ENCODE peak calls at places on chromosomes 6 and 20, in seven cellular contexts. K is hepatocyte, L is thyroid gland, X is HepG2, M is K562, F is lower lobe of right lung, C is fibroblast of mammary gland. Z is an unnamed sample.

GRCh38 chr6:101429291-101429690 is 35.8 kb downstream of the GRIK2 start:
- DNase-seq in K (no peak), L (no peak), X (no peak), M (no peak), F (no peak), C (peak), Z (peak)

GRCh38 chr20:35555951-35556645 is 14.2 kb downstream of the ERGIC3 start:
- DNase-seq in K (no peak), L (no peak), X (no peak), M (no peak), F (no peak), C (no peak), Z (no peak)

GRCh38 chr6:51913265-51913664 is 174.1 kb downstream of the PKHD1 start:
- DNase-seq in K (no peak), L (no peak), X (no peak), M (peak), F (no peak), C (no peak), Z (no peak)

GRCh38 chr20:57884956-57885355 is 175.1 kb upstream of the PMEPA1 start:
- DNase-seq in K (no peak), L (no peak), X (no peak), M (no peak), F (no peak), C (no peak), Z (no peak)

GRCh38 chr6:80531676-80532619 is 425.5 kb downstream of the BCKDHB start:
- DNase-seq in K (no peak), L (no peak), X (no peak), M (no peak), F (no peak), C (no peak), Z (no peak)

GRCh38 chr6:160534050-160534696 is 129.9 kb downstream of the LPA start:
- DNase-seq in K (peak), L (peak), X (peak), M (peak), F (peak), C (peak), Z (peak)

GRCh38 chr6:44059359-44060342 is 67.6 kb downstream of the MRPL14 start:
- DNase-seq in K (no peak), L (peak), X (no peak), M (peak), F (peak), C (peak), Z (peak)

GRCh38 chr20:50295762-50296449 is 105.3 kb downstream of the CEBPB start:
- DNase-seq in K (no peak), L (peak), X (no peak), M (no peak), F (no peak), C (no peak), Z (no peak)

GRCh38 chr6:43972915-43973304 is 154.3 kb downstream of the MRPL14 start:
- DNase-seq in K (peak), L (peak), X (no peak), M (no peak), F (peak), C (peak), Z (peak)

GRCh38 chr6:149318581-149319286 is 1.2 kb downstream of the TAB2 start:
- DNase-seq in K (peak), L (no peak), X (peak), M (peak), F (no peak), C (no peak), Z (peak)

GRCh38 chr6:127481628-127482027 is 22.4 kb upstream of the KIAA0408 start:
- DNase-seq in K (no peak), L (no peak), X (no peak), M (no peak), F (no peak), C (peak), Z (peak)

GRCh38 chr6:104418125-104418524 is 441.6 kb downstream of the HACE1 start:
- DNase-seq in K (no peak), L (no peak), X (no peak), M (no peak), F (no peak), C (no peak), Z (no peak)

GRCh38 chr6:79269877-79270276 is 35.4 kb upstream of the HMGN3 start:
- DNase-seq in K (peak), L (no peak), X (no peak), M (peak), F (no peak), C (peak), Z (peak)

GRCh38 chr6:136533487-136533886 is 16.7 kb downstream of the MAP7 start:
- DNase-seq in K (no peak), L (no peak), X (no peak), M (no peak), F (no peak), C (no peak), Z (no peak)

GRCh38 chr20:49889943-49890650 is 25.2 kb downstream of the SPATA2 start:
- DNase-seq in K (no peak), L (peak), X (no peak), M (no peak), F (no peak), C (no peak), Z (no peak)

GRCh38 chr6:160755168-160755567 is 53.1 kb downstream of the PLG start:
- DNase-seq in K (no peak), L (no peak), X (no peak), M (no peak), F (no peak), C (no peak), Z (no peak)

GRCh38 chr20:20743511-20744169 is 31.2 kb upstream of the RALGAPA2 start:
- DNase-seq in K (peak), L (peak), X (peak), M (no peak), F (peak), C (peak), Z (no peak)

GRCh38 chr20:5557123-5557522 is 193.1 kb upstream of the SHLD1 start:
- DNase-seq in K (peak), L (peak), X (peak), M (peak), F (no peak), C (peak), Z (peak)

GRCh38 chr6:144922120-144922722 is 637.1 kb downstream of the UTRN start:
- DNase-seq in K (peak), L (no peak), X (no peak), M (no peak), F (no peak), C (peak), Z (peak)

GRCh38 chr6:17446713-17447112 is 53.3 kb downstream of the CAP2 start:
- DNase-seq in K (no peak), L (peak), X (no peak), M (no peak), F (no peak), C (no peak), Z (no peak)

GRCh38 chr6:114557089-114557488 is 214.3 kb upstream of the HS3ST5 start:
- DNase-seq in K (no peak), L (no peak), X (no peak), M (no peak), F (no peak), C (no peak), Z (no peak)

GRCh38 chr6:154154389-154154967 is 115.4 kb downstream of the OPRM1 start:
- DNase-seq in K (peak), L (peak), X (peak), M (peak), F (no peak), C (peak), Z (peak)

GRCh38 chr6:3318226-3318625 is 59.5 kb downstream of the PSMG4 start:
- DNase-seq in K (no peak), L (no peak), X (no peak), M (no peak), F (no peak), C (no peak), Z (no peak)

GRCh38 chr6:97674802-97675201 is 391.8 kb upstream of the MMS22L start:
- DNase-seq in K (no peak), L (no peak), X (no peak), M (no peak), F (no peak), C (no peak), Z (peak)

GRCh38 chr6:129662980-129663431 is 47.0 kb downstream of the ARHGAP18 start:
- DNase-seq in K (no peak), L (no peak), X (no peak), M (peak), F (no peak), C (no peak), Z (no peak)
- H3K4me3 ChIP-seq in K (no peak), L (no peak), X (no peak), M (no peak), F (no peak), C (no peak), Z (no peak)

DNA sequence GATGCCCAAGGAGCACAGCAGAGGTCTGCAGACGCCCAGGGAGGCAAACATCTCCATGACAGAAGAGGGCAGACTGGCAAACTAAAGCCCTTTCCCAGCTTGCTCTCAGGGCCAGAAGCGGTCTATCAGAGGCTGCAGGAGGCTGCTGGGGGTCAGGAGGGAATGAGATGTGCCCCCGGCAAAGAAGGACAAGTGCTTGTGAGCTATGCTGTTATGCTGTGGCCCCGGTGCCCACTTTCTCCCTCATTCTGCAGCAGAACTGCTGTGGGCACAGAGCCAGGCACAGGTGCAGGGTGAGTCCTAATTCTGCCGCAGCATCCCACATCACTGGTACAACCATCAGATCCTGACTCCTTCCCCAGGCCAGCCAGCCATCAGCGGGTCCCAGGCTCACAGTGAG is 46.4 kb downstream of the LRFN2 start:
- DNase-seq in K (no peak), L (no peak), X (no peak), M (no peak), F (no peak), C (no peak), Z (no peak)
- H3K4me3 ChIP-seq in K (no peak), L (no peak), X (no peak), M (no peak), F (no peak), C (no peak), Z (no peak)

DNA sequence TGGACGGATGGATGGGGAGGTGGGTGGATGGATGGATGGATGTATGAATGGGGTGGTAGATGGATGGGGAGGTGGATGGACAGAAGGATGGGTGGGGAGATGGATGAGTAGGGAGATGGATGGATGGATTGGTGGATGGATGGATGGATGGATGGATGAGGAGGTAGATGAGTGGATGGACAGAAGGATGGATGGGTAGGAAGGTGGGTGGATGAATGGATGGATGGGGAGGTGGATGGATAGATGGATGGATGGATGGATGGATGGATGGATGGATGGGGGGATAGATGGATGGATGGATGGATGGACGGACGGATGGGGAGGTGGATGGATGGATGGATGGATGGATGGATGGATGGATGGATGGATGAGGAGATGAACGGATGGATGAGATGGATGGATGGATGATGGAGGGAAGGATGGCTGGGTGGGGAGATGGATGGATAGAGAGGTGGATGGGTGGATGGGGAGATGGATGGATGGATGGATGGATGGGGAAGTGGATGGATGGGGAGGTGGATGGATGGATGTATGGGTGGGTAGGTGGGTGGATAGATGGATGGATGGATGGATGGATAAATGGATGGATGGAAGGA is 7.2 kb downstream of the EEF1A2 start:
- DNase-seq in K (no peak), L (no peak), X (no peak), M (no peak), F (no peak), C (no peak), Z (no peak)
- H3K4me3 ChIP-seq in K (no peak), L (no peak), X (no peak), M (no peak), F (no peak), C (no peak), Z (no peak)

GRCh38 chr6:121748376-121748775 is 312.9 kb downstream of the GJA1 start:
- DNase-seq in K (peak), L (no peak), X (no peak), M (no peak), F (no peak), C (peak), Z (peak)
- H3K4me3 ChIP-seq in K (no peak), L (no peak), X (no peak), M (no peak), F (no peak), C (no peak), Z (no peak)

DNA sequence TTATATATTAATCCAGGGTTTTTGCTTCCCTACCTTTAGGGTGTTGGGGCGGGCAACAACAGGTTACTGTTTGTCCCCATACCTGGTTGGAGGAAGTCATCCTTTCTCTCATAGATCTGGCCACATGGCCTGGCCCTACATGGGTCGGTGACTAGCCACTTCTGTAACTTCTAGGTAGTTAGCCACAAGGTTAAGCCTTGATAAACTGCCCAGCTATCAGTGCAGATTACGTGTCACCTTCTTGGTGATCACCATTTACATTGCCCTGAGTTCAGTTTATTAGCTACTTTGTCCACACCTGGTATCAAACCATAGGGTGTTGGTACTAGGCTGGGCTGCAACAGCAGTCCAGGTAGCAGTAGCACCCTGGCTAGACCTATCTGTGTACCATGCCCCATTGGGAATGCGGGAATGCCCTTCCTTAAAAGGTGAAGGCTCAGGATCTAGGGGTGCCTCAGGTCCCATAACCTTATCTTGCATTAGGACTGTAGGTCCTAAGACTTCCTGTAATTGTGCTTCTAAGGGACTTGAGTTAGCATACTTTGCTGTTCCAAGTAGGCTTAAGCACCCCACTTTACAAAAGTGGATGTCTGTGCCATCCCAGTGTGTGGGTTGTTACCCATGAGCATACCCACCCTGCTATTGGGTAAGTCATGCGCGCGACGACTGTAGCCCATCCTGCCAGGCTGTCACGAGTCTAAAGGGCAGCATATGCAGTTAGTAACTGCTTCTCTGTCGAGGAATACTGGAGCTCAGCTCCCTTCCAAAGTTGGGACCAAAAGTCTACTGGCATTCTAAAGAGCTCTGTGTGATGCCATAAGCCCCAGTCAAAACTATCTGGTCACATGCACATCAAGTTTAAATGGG is 5.2 kb downstream of the ZKSCAN3 start:
- DNase-seq in K (no peak), L (no peak), X (no peak), M (peak), F (no peak), C (no peak), Z (no peak)
- H3K4me3 ChIP-seq in K (no peak), L (peak), X (no peak), M (no peak), F (peak), C (no peak), Z (peak)

DNA sequence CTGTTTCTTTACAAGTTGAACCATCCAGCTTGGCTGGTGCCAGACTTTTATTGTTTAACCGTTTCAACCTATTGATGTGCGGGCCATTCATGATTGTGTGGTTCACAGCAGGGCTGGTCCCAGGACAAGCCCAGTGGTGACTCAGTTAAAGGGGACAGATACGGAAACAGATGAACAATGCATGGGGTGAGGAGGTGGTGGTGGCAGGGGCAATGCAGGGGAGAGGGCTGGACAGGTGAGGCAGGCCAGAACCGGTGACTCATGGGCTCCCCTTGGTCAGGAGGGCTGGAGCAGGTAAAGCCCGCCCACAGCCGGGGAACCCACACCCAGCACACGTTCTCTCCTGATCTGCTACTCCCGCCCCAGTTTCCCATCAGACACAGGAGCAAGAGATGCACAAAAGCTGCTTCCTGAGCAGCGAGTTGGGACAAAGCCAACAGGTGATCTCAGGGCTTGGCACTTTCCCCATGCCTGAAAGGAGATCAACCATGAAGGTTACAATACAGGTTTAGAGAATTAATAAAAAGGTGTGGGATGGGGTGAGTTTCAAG is 232.2 kb downstream of the LY86 start:
- DNase-seq in K (peak), L (peak), X (no peak), M (no peak), F (no peak), C (no peak), Z (no peak)
- H3K4me3 ChIP-seq in K (no peak), L (no peak), X (no peak), M (no peak), F (no peak), C (no peak), Z (no peak)

DNA sequence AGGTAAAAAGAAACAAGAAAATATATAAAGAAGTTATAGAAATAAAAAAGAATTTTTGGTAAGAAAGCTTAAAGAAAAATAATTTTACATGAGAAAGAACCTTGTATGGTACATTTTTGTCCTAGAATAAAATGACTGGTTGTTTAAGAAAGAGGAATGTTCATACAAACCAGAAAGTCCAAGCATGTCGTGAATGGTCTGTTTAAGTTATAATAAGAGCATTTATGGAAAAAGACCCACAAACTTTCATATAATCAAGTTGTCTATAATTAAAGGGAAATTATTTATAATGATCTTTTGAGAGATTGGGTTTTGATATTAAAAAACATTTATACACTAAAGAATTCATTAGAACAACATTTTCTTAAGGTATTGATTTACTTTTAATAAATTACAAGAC is 27.8 kb upstream of the FAM110A start:
- DNase-seq in K (no peak), L (no peak), X (no peak), M (no peak), F (no peak), C (peak), Z (no peak)
- H3K4me3 ChIP-seq in K (no peak), L (no peak), X (no peak), M (no peak), F (no peak), C (no peak), Z (no peak)

GRCh38 chr20:56735087-56735642 is 106.1 kb downstream of the TFAP2C start:
- DNase-seq in K (no peak), L (no peak), X (no peak), M (no peak), F (no peak), C (no peak), Z (no peak)
- H3K4me3 ChIP-seq in K (no peak), L (no peak), X (no peak), M (no peak), F (no peak), C (no peak), Z (no peak)

GRCh38 chr6:15780437-15780836 is 117.6 kb upstream of the DTNBP1 start:
- DNase-seq in K (no peak), L (no peak), X (no peak), M (no peak), F (no peak), C (no peak), Z (no peak)

GRCh38 chr6:15781890-15782289 is 119.1 kb upstream of the DTNBP1 start:
- DNase-seq in K (no peak), L (no peak), X (no peak), M (no peak), F (no peak), C (no peak), Z (no peak)

GRCh38 chr6:15786846-15787245 is 124.0 kb upstream of the DTNBP1 start:
- DNase-seq in K (no peak), L (no peak), X (no peak), M (no peak), F (no peak), C (no peak), Z (no peak)

GRCh38 chr6:15781333-15781732 is 118.5 kb upstream of the DTNBP1 start:
- DNase-seq in K (no peak), L (no peak), X (no peak), M (no peak), F (no peak), C (no peak), Z (no peak)

GRCh38 chr6:15783484-15783883 is 120.7 kb upstream of the DTNBP1 start:
- DNase-seq in K (no peak), L (no peak), X (no peak), M (no peak), F (no peak), C (no peak), Z (no peak)
- H3K4me3 ChIP-seq in K (no peak), L (no peak), X (no peak), M (no peak), F (no peak), C (no peak), Z (no peak)

GRCh38 chr6:167782698-167783517 is 43.8 kb upstream of the AFDN start:
- DNase-seq in K (peak), L (no peak), X (peak), M (no peak), F (no peak), C (no peak), Z (no peak)
- H3K4me3 ChIP-seq in K (no peak), L (no peak), X (no peak), M (no peak), F (no peak), C (no peak), Z (no peak)